ENCODE peak calls at places on chromosome 20, in four cellular contexts. U, W, I and H are unnamed samples.

GRCh38 chr20:61933951-61934715 is 131.5 kb downstream of the TAF4 start:
- DNase-seq in U (no peak), W (peak; percentile 41), I (no peak), H (no peak)

GRCh38 chr20:2873747-2874041 is 413 bp downstream of the PTPRA start:
- DNase-seq in I (no peak), U (no peak), W (no peak), H (peak; percentile 54)

GRCh38 chr20:41050361-41051019 is 21.9 kb downstream of the TOP1 start:
- DNase-seq in I (no peak), W (no peak), U (no peak), H (no peak)

GRCh38 chr20:57928181-57928967 is 218.6 kb upstream of the PMEPA1 start:
- DNase-seq in W (no peak), I (no peak), U (no peak), H (no peak)

GRCh38 chr20:9241232-9241692 is 172.4 kb downstream of the PLCB4 start:
- DNase-seq in U (peak; percentile 72), W (no peak), I (peak; percentile 85), H (peak; percentile 4)

GRCh38 chr20:11301699-11302098 is 616.0 kb upstream of the BTBD3 start:
- DNase-seq in U (no peak), W (no peak), I (no peak), H (no peak)

GRCh38 chr20:51097334-51098176 is 74.6 kb upstream of the KCNG1 start:
- DNase-seq in I (no peak), U (no peak), W (no peak), H (no peak)

GRCh38 chr20:63322146-63322922 is 29.3 kb downstream of the COL20A1 start:
- DNase-seq in I (no peak), U (no peak), W (peak; percentile 34), H (no peak)

GRCh38 chr20:57751411-57751810 is 41.6 kb upstream of the PMEPA1 start:
- DNase-seq in I (no peak), W (no peak), U (no peak), H (no peak)

GRCh38 chr20:8722277-8722928 is 346.5 kb upstream of the PLCB4 start:
- DNase-seq in I (peak; percentile 62), U (peak; percentile 44), W (no peak), H (peak; percentile 87)